ENCODE peak calls at places on chromosomes 13 and 19, in seven cellular contexts. One of them, this sample, is unnamed.

GRCh38 chr13:78827471-78827870 is 168.5 kb upstream of the OBI1 start:
- DNase-seq in effector CD4-positive, alpha-beta T cell: no peak
- DNase-seq in PC-3: no peak
- DNase-seq in stimulated activated CD4-positive, alpha-beta T cell treated with anti-CD3 and anti-CD28 coated beads, Interleukin-12 subunit alpha, Interleukin-12 subunit beta, amount 100 ng/mL, for 4 hours: no peak
- DNase-seq in ELR: peak
- DNase-seq in activated CD4-positive, alpha-beta T cell treated with anti-CD3 and anti-CD28 coated beads for 4 hours: no peak
- DNase-seq in HAP-1: no peak
- DNase-seq in this sample: no peak

GRCh38 chr19:50792246-50792851 is 2.1 kb downstream of the ACP4 start:
- DNase-seq in PC-3: peak
- DNase-seq in effector CD4-positive, alpha-beta T cell: no peak
- DNase-seq in HAP-1: no peak
- DNase-seq in activated CD4-positive, alpha-beta T cell treated with anti-CD3 and anti-CD28 coated beads for 4 hours: no peak
- DNase-seq in stimulated activated CD4-positive, alpha-beta T cell treated with anti-CD3 and anti-CD28 coated beads, Interleukin-12 subunit alpha, Interleukin-12 subunit beta, amount 100 ng/mL, for 4 hours: no peak
- DNase-seq in ELR: no peak
- DNase-seq in this sample: no peak

GRCh38 chr13:74136089-74136658 is 2.0 kb upstream of the KLF12 start:
- DNase-seq in activated CD4-positive, alpha-beta T cell treated with anti-CD3 and anti-CD28 coated beads for 4 hours: peak
- DNase-seq in stimulated activated CD4-positive, alpha-beta T cell treated with anti-CD3 and anti-CD28 coated beads, Interleukin-12 subunit alpha, Interleukin-12 subunit beta, amount 100 ng/mL, for 4 hours: peak
- DNase-seq in PC-3: peak
- DNase-seq in HAP-1: peak
- DNase-seq in effector CD4-positive, alpha-beta T cell: peak
- DNase-seq in ELR: peak
- DNase-seq in this sample: peak

GRCh38 chr19:13827656-13828055 is 32.4 kb downstream of the ZSWIM4 start:
- DNase-seq in stimulated activated CD4-positive, alpha-beta T cell treated with anti-CD3 and anti-CD28 coated beads, Interleukin-12 subunit alpha, Interleukin-12 subunit beta, amount 100 ng/mL, for 4 hours: no peak
- DNase-seq in HAP-1: no peak
- DNase-seq in activated CD4-positive, alpha-beta T cell treated with anti-CD3 and anti-CD28 coated beads for 4 hours: no peak
- DNase-seq in ELR: no peak
- DNase-seq in effector CD4-positive, alpha-beta T cell: no peak
- DNase-seq in PC-3: no peak
- DNase-seq in this sample: no peak

GRCh38 chr19:1093330-1093729 is 1.8 kb downstream of the POLR2E start:
- DNase-seq in PC-3: no peak
- DNase-seq in HAP-1: no peak
- DNase-seq in ELR: no peak
- DNase-seq in effector CD4-positive, alpha-beta T cell: no peak
- DNase-seq in stimulated activated CD4-positive, alpha-beta T cell treated with anti-CD3 and anti-CD28 coated beads, Interleukin-12 subunit alpha, Interleukin-12 subunit beta, amount 100 ng/mL, for 4 hours: no peak
- DNase-seq in activated CD4-positive, alpha-beta T cell treated with anti-CD3 and anti-CD28 coated beads for 4 hours: no peak
- DNase-seq in this sample: no peak

GRCh38 chr13:96065851-96066250 is 12.7 kb upstream of the UGGT2 start:
- DNase-seq in effector CD4-positive, alpha-beta T cell: no peak
- DNase-seq in HAP-1: no peak
- DNase-seq in stimulated activated CD4-positive, alpha-beta T cell treated with anti-CD3 and anti-CD28 coated beads, Interleukin-12 subunit alpha, Interleukin-12 subunit beta, amount 100 ng/mL, for 4 hours: no peak
- DNase-seq in PC-3: no peak
- DNase-seq in activated CD4-positive, alpha-beta T cell treated with anti-CD3 and anti-CD28 coated beads for 4 hours: no peak
- DNase-seq in ELR: no peak
- DNase-seq in this sample: no peak

GRCh38 chr19:46659151-46660007 is 1.6 kb downstream of the DACT3 start:
- DNase-seq in HAP-1: peak
- DNase-seq in activated CD4-positive, alpha-beta T cell treated with anti-CD3 and anti-CD28 coated beads for 4 hours: no peak
- DNase-seq in stimulated activated CD4-positive, alpha-beta T cell treated with anti-CD3 and anti-CD28 coated beads, Interleukin-12 subunit alpha, Interleukin-12 subunit beta, amount 100 ng/mL, for 4 hours: no peak
- DNase-seq in ELR: peak
- DNase-seq in effector CD4-positive, alpha-beta T cell: no peak
- DNase-seq in PC-3: no peak
- DNase-seq in this sample: no peak

GRCh38 chr13:24180743-24181384 is 20.3 kb downstream of the SPATA13 start:
- DNase-seq in activated CD4-positive, alpha-beta T cell treated with anti-CD3 and anti-CD28 coated beads for 4 hours: no peak
- DNase-seq in effector CD4-positive, alpha-beta T cell: no peak
- DNase-seq in PC-3: no peak
- DNase-seq in stimulated activated CD4-positive, alpha-beta T cell treated with anti-CD3 and anti-CD28 coated beads, Interleukin-12 subunit alpha, Interleukin-12 subunit beta, amount 100 ng/mL, for 4 hours: no peak
- DNase-seq in HAP-1: no peak
- DNase-seq in ELR: peak
- DNase-seq in this sample: no peak

GRCh38 chr19:38003427-38004099 is 96.6 kb downstream of the SIPA1L3 start:
- DNase-seq in activated CD4-positive, alpha-beta T cell treated with anti-CD3 and anti-CD28 coated beads for 4 hours: no peak
- DNase-seq in HAP-1: peak
- DNase-seq in effector CD4-positive, alpha-beta T cell: no peak
- DNase-seq in stimulated activated CD4-positive, alpha-beta T cell treated with anti-CD3 and anti-CD28 coated beads, Interleukin-12 subunit alpha, Interleukin-12 subunit beta, amount 100 ng/mL, for 4 hours: no peak
- DNase-seq in PC-3: peak
- DNase-seq in ELR: peak
- DNase-seq in this sample: peak

GRCh38 chr13:100738176-100738855 is 63.7 kb upstream of the TMTC4 start:
- DNase-seq in stimulated activated CD4-positive, alpha-beta T cell treated with anti-CD3 and anti-CD28 coated beads, Interleukin-12 subunit alpha, Interleukin-12 subunit beta, amount 100 ng/mL, for 4 hours: no peak
- DNase-seq in effector CD4-positive, alpha-beta T cell: no peak
- DNase-seq in ELR: no peak
- DNase-seq in HAP-1: no peak
- DNase-seq in PC-3: no peak
- DNase-seq in activated CD4-positive, alpha-beta T cell treated with anti-CD3 and anti-CD28 coated beads for 4 hours: no peak
- DNase-seq in this sample: no peak

GRCh38 chr19:5787554-5788182 is 3.1 kb upstream of the PRR22 start:
- DNase-seq in PC-3: no peak
- DNase-seq in stimulated activated CD4-positive, alpha-beta T cell treated with anti-CD3 and anti-CD28 coated beads, Interleukin-12 subunit alpha, Interleukin-12 subunit beta, amount 100 ng/mL, for 4 hours: no peak
- DNase-seq in effector CD4-positive, alpha-beta T cell: no peak
- DNase-seq in activated CD4-positive, alpha-beta T cell treated with anti-CD3 and anti-CD28 coated beads for 4 hours: no peak
- DNase-seq in ELR: no peak
- DNase-seq in HAP-1: no peak
- DNase-seq in this sample: no peak

This sample was measured in HT-29.